ENCODE peak calls at places on chromosomes 3 and 15, in nine cellular contexts. B is left lung, U is Caco-2, O is cardiac muscle cell, V is adipocyte, K is AG09309, N is iPS DF 6.9, E is left ventricle myocardium inferior, Z is dorsolateral prefrontal cortex. C is an unnamed sample.

GRCh38 chr3:39502838-39503145 is 35.3 kb downstream of the MOBP start:
- DNase-seq in E (no peak), V (no peak), U (no peak), N (no peak), B (no peak), K (no peak), O (peak; percentile 46), Z (no peak), C (no peak)

GRCh38 chr3:187912007-187912406 is 166.7 kb upstream of the BCL6 start:
- DNase-seq in N (no peak), E (no peak), V (no peak), Z (no peak), K (no peak), U (no peak), B (no peak), O (no peak), C (no peak)

GRCh38 chr15:79467865-79468586 is 35.9 kb downstream of the MINAR1 start:
- DNase-seq in V (no peak), U (no peak), E (no peak), Z (no peak), K (no peak), B (no peak), N (no peak), O (peak; percentile 33), C (peak; percentile 12)

GRCh38 chr3:183159319-183159718 is 3.2 kb downstream of the LAMP3 start:
- DNase-seq in B (no peak), N (no peak), U (peak; percentile 29), E (no peak), V (no peak), O (no peak), K (no peak), Z (no peak), C (no peak)

GRCh38 chr3:9749333-9749662 is 454 bp upstream of the OGG1 start:
- DNase-seq in N (no peak), U (no peak), V (no peak), K (no peak), O (no peak), Z (no peak), E (no peak), B (no peak), C (no peak)

GRCh38 chr3:17949116-17949515 is 206.7 kb upstream of the TBC1D5 start:
- DNase-seq in K (no peak), E (no peak), Z (no peak), N (no peak), B (no peak), U (no peak), O (no peak), V (no peak), C (no peak)

GRCh38 chr3:170726976-170727661 is 141.2 kb upstream of the SLC7A14 start:
- DNase-seq in O (peak; percentile 91), B (no peak), Z (no peak), N (no peak), U (no peak), E (no peak), V (peak; percentile 91), K (no peak), C (peak; percentile 92)

GRCh38 chr3:46669191-46669999 is 24.1 kb downstream of the ALS2CL start:
- DNase-seq in B (peak; percentile 28), Z (peak; percentile 39), K (no peak), E (no peak), V (no peak), O (no peak), N (no peak), U (no peak), C (no peak)

GRCh38 chr3:121958801-121959200 is 63.2 kb downstream of the ILDR1 start:
- DNase-seq in Z (no peak), K (no peak), E (no peak), V (no peak), N (no peak), B (no peak), O (no peak), U (no peak), C (no peak)

GRCh38 chr15:48559270-48559669 is 86.2 kb downstream of the FBN1 start:
- DNase-seq in U (no peak), V (peak; percentile 94), Z (no peak), K (peak; percentile 75), O (peak; percentile 86), N (no peak), E (peak; percentile 17), B (peak; percentile 36), C (peak; percentile 88)

GRCh38 chr15:40782609-40783227 is 12.9 kb downstream of the C15orf62 start:
- DNase-seq in Z (peak; percentile 55), N (no peak), U (peak; percentile 88), V (peak; percentile 19), O (peak; percentile 32), B (peak; percentile 68), E (no peak), K (no peak), C (no peak)

GRCh38 chr3:157582634-157582968 is 79.4 kb upstream of the VEPH1 start:
- DNase-seq in E (no peak), V (no peak), K (no peak), O (no peak), Z (no peak), B (peak; percentile 52), U (no peak), N (no peak), C (no peak)

GRCh38 chr3:4889896-4890295 is 89.3 kb upstream of the BHLHE40 start:
- DNase-seq in K (no peak), O (peak; percentile 38), B (no peak), V (no peak), U (no peak), N (no peak), Z (no peak), E (no peak), C (no peak)

GRCh38 chr3:194586839-194587238 is 46.4 kb downstream of the TMEM44 start:
- DNase-seq in E (no peak), N (no peak), B (no peak), K (peak; percentile 24), O (peak; percentile 82), V (no peak), Z (no peak), U (no peak), C (peak; percentile 59)

GRCh38 chr15:29573197-29573838 is 248.9 kb downstream of the TJP1 start:
- DNase-seq in Z (no peak), O (no peak), U (no peak), N (no peak), V (no peak), K (no peak), E (no peak), B (no peak), C (no peak)

GRCh38 chr3:172341482-172342059 is 106.7 kb downstream of the GHSR start:
- DNase-seq in K (no peak), N (peak; percentile 7), E (no peak), U (peak; percentile 57), Z (no peak), B (no peak), V (peak; percentile 84), O (peak; percentile 73), C (peak; percentile 28)

GRCh38 chr15:66027268-66027806 is 158.0 kb downstream of the RAB11A start:
- DNase-seq in E (no peak), Z (no peak), O (peak; percentile 18), V (no peak), N (no peak), U (no peak), K (no peak), B (no peak), C (no peak)

GRCh38 chr15:91857224-91857585 is 3.7 kb downstream of the SLCO3A1 start:
- DNase-seq in V (no peak), B (no peak), O (no peak), Z (no peak), N (no peak), E (no peak), K (no peak), U (no peak), C (no peak)
- H3K4me3 ChIP-seq in V (no peak overlapping the region), B (no peak overlapping the region), O (no peak overlapping the region), Z (no peak overlapping the region), N (no peak overlapping the region), E (no peak overlapping the region), K (no peak overlapping the region), U (no peak overlapping the region), C (no peak overlapping the region)

DNA sequence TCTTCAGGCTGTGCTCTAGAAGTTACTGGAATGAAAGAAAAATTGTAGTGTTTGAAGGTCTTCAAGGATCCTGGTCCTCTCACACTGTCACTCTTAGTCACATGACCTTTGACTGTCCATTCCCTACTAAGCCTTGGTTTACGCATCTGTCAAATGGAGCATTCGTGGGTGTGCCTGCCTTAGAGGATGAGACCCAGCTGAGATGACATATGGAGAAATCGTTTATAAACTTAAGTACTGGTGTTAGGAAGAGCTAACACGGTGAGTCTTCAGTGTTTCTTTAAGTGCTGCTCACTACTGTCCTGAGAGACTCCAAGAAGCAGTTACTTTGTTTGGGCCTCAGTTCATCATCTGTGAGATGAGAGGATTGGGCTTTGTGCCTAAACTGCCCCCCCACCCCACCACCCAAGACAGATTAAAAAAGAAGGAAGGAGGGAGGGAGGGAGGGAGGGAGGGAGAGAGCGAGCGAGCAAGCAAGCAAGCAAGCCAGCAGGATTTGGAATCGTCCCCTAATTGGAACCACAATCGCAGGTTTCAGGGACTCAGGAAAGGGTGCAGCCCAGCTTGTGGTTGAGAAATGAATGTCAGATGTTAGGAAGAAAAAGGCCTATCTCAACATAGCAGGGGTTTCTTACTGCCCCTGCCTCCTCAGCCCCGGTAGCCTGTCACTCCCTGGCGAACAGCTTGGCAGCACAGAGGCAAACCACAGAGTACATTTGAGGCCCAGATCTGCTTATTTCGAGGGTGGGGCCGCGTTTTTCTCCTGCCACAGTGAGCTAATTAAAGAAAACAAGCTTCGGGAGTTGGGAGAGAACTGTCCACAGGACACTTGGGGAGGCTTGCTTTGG is 32.7 kb downstream of the SMAD3 start:
- DNase-seq in U (no peak), B (no peak), V (peak; percentile 93), Z (no peak), O (peak; percentile 92), N (no peak), K (peak; percentile 88), E (peak; percentile 41), C (peak; percentile 92)
- H3K4me3 ChIP-seq in U (no peak overlapping the region), B (no peak overlapping the region), V (peak overlapping the region; percentile 66), Z (no peak overlapping the region), O (no peak overlapping the region), N (no peak overlapping the region), K (peak overlapping the region; percentile 15), E (peak overlapping the region; percentile 18), C (no peak overlapping the region)

DNA sequence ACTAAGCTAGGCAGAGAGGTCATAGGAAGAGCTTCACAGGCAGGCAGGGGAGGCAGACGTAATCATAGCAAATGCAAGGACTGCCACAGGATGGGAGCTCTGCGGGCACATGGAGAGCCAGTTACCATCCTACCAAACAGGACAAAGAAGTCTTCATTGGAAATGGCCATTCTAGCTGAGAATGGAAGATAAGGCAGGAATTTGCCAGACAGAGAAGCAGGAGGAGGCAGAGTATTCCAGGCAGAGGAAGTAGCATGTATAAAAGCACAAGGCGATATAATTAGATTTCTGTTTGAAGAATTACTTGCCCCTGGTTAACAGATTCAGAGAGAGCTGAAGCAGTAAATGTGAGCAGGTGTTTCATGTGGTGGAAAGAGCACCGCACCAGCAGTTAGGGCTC is 3.5 kb upstream of the SEMA5B start:
- DNase-seq in N (no peak), E (no peak), O (no peak), Z (no peak), V (no peak), K (no peak), B (no peak), U (no peak), C (no peak)
- H3K4me3 ChIP-seq in N (no peak overlapping the region), E (no peak overlapping the region), O (no peak overlapping the region), Z (no peak overlapping the region), V (no peak overlapping the region), K (no peak overlapping the region), B (no peak overlapping the region), U (no peak overlapping the region), C (no peak overlapping the region)

DNA sequence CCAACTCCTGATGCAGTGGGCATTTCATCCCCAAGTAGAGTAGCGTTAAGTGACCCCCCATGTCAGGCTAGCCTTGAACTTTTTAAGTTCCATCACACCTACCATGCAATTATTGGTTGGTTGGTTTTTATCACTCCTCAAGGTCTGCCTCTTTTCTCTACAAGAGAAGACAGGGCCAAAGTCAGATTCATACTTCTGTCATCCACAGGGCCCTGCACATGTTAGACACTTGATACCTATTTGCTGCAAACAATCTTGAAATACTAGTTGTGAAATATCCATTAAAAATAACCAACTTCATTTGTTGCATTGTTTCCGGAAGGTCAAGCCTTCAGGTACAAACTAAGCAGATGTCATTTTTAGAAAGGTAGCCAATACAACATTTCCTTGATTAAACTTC is 1.2 kb downstream of the CMSS1 start:
- DNase-seq in E (no peak), U (no peak), Z (no peak), V (no peak), N (no peak), K (no peak), B (no peak), O (no peak), C (no peak)
- H3K4me3 ChIP-seq in E (peak overlapping the region; percentile 80), U (no peak overlapping the region), Z (peak overlapping the region; percentile 93), V (peak overlapping the region; percentile 88), N (no peak overlapping the region), K (no peak overlapping the region), B (no peak overlapping the region), O (peak overlapping the region; percentile 47), C (peak overlapping the region; percentile 47)